ENCODE peak calls at places on chromosomes 5 and 9, in ten cellular contexts. One of them, this sample, is unnamed.

GRCh38 chr5:93151896-93152295 is 429.1 kb downstream of the NR2F1-AS1 start:
- DNase-seq in RWPE1: peak; percentile 52
- DNase-seq in AG04449: no peak
- DNase-seq in GM13976: no peak
- DNase-seq in tibial artery: no peak
- DNase-seq in endothelial cell: no peak
- DNase-seq in fibroblast of lung: no peak
- DNase-seq in HFF-Myc: no peak
- DNase-seq in B cell: no peak
- DNase-seq in epithelial cell of esophagus: peak; percentile 38
- DNase-seq in this sample: no peak

GRCh38 chr5:78016831-78017529 is 240.8 kb upstream of the TBCA start:
- DNase-seq in epithelial cell of esophagus: no peak
- DNase-seq in RWPE1: no peak
- DNase-seq in B cell: no peak
- DNase-seq in fibroblast of lung: no peak
- DNase-seq in endothelial cell: no peak
- DNase-seq in AG04449: no peak
- DNase-seq in HFF-Myc: no peak
- DNase-seq in GM13976: no peak
- DNase-seq in tibial artery: no peak
- DNase-seq in this sample: no peak

GRCh38 chr5:109880907-109881685 is 191.4 kb downstream of the MAN2A1 start:
- DNase-seq in endothelial cell: no peak
- DNase-seq in tibial artery: no peak
- DNase-seq in AG04449: no peak
- DNase-seq in epithelial cell of esophagus: no peak
- DNase-seq in GM13976: no peak
- DNase-seq in B cell: no peak
- DNase-seq in RWPE1: no peak
- DNase-seq in HFF-Myc: no peak
- DNase-seq in fibroblast of lung: peak; percentile 68
- DNase-seq in this sample: no peak

GRCh38 chr5:27465140-27465539 is 426.8 kb upstream of the CDH9 start:
- DNase-seq in epithelial cell of esophagus: no peak
- DNase-seq in tibial artery: no peak
- DNase-seq in B cell: no peak
- DNase-seq in fibroblast of lung: no peak
- DNase-seq in GM13976: no peak
- DNase-seq in HFF-Myc: no peak
- DNase-seq in RWPE1: no peak
- DNase-seq in AG04449: no peak
- DNase-seq in endothelial cell: no peak
- DNase-seq in this sample: no peak

GRCh38 chr9:91994422-91994821 is 44.4 kb upstream of the ROR2 start:
- DNase-seq in epithelial cell of esophagus: no peak
- DNase-seq in GM13976: no peak
- DNase-seq in fibroblast of lung: no peak
- DNase-seq in HFF-Myc: no peak
- DNase-seq in RWPE1: no peak
- DNase-seq in B cell: no peak
- DNase-seq in tibial artery: no peak
- DNase-seq in AG04449: no peak
- DNase-seq in endothelial cell: no peak
- DNase-seq in this sample: no peak

GRCh38 chr5:37664551-37664950 is 175.3 kb downstream of the GDNF start:
- DNase-seq in tibial artery: no peak
- DNase-seq in endothelial cell: no peak
- DNase-seq in GM13976: no peak
- DNase-seq in RWPE1: no peak
- DNase-seq in fibroblast of lung: no peak
- DNase-seq in epithelial cell of esophagus: no peak
- DNase-seq in HFF-Myc: no peak
- DNase-seq in B cell: no peak
- DNase-seq in AG04449: no peak
- DNase-seq in this sample: no peak

GRCh38 chr5:16550316-16550952 is 66.4 kb downstream of the RETREG1 start:
- DNase-seq in endothelial cell: peak; percentile 63
- DNase-seq in HFF-Myc: no peak
- DNase-seq in B cell: no peak
- DNase-seq in GM13976: peak; percentile 66
- DNase-seq in fibroblast of lung: no peak
- DNase-seq in epithelial cell of esophagus: peak; percentile 79
- DNase-seq in AG04449: no peak
- DNase-seq in tibial artery: no peak
- DNase-seq in RWPE1: peak; percentile 74
- DNase-seq in this sample: peak; percentile 67

GRCh38 chr5:54645888-54646284 is 128.3 kb downstream of the SNX18 start:
- DNase-seq in tibial artery: no peak
- DNase-seq in fibroblast of lung: no peak
- DNase-seq in endothelial cell: no peak
- DNase-seq in B cell: no peak
- DNase-seq in epithelial cell of esophagus: no peak
- DNase-seq in GM13976: no peak
- DNase-seq in HFF-Myc: no peak
- DNase-seq in RWPE1: no peak
- DNase-seq in AG04449: no peak
- DNase-seq in this sample: no peak

GRCh38 chr5:156913719-156914370 is 49.2 kb downstream of the TIMD4 start:
- DNase-seq in AG04449: no peak
- DNase-seq in fibroblast of lung: no peak
- DNase-seq in RWPE1: no peak
- DNase-seq in tibial artery: no peak
- DNase-seq in endothelial cell: no peak
- DNase-seq in GM13976: peak; percentile 53
- DNase-seq in epithelial cell of esophagus: no peak
- DNase-seq in HFF-Myc: no peak
- DNase-seq in B cell: peak; percentile 58
- DNase-seq in this sample: peak; percentile 59

GRCh38 chr9:107600060-107600573 is 110.5 kb upstream of the KLF4 start:
- DNase-seq in B cell: no peak
- DNase-seq in tibial artery: no peak
- DNase-seq in endothelial cell: no peak
- DNase-seq in HFF-Myc: no peak
- DNase-seq in GM13976: no peak
- DNase-seq in RWPE1: no peak
- DNase-seq in epithelial cell of esophagus: no peak
- DNase-seq in fibroblast of lung: peak; percentile 72
- DNase-seq in AG04449: no peak
- DNase-seq in this sample: no peak

GRCh38 chr5:191036-191948 is at the start of gene LRRC14B:
- DNase-seq in RWPE1: no peak
- DNase-seq in HFF-Myc: no peak
- DNase-seq in epithelial cell of esophagus: no peak
- DNase-seq in GM13976: no peak
- DNase-seq in B cell: peak; percentile 54
- DNase-seq in AG04449: no peak
- DNase-seq in fibroblast of lung: no peak
- DNase-seq in endothelial cell: no peak
- DNase-seq in tibial artery: peak; percentile 85
- DNase-seq in this sample: peak; percentile 70

GRCh38 chr5:68436686-68437520 is 221.3 kb downstream of the PIK3R1 start:
- DNase-seq in fibroblast of lung: peak; percentile 48
- DNase-seq in RWPE1: no peak
- DNase-seq in AG04449: peak; percentile 64
- DNase-seq in B cell: no peak
- DNase-seq in epithelial cell of esophagus: no peak
- DNase-seq in HFF-Myc: no peak
- DNase-seq in GM13976: no peak
- DNase-seq in tibial artery: no peak
- DNase-seq in endothelial cell: no peak
- DNase-seq in this sample: no peak

GRCh38 chr9:131732636-131733340 is 7.1 kb downstream of the RAPGEF1 start:
- DNase-seq in tibial artery: no peak
- DNase-seq in B cell: peak; percentile 67
- DNase-seq in RWPE1: no peak
- DNase-seq in AG04449: no peak
- DNase-seq in GM13976: peak; percentile 67
- DNase-seq in fibroblast of lung: no peak
- DNase-seq in epithelial cell of esophagus: no peak
- DNase-seq in endothelial cell: no peak
- DNase-seq in HFF-Myc: no peak
- DNase-seq in this sample: no peak

GRCh38 chr5:107313098-107313497 is 357.6 kb downstream of the EFNA5 start:
- DNase-seq in GM13976: no peak
- DNase-seq in AG04449: no peak
- DNase-seq in B cell: no peak
- DNase-seq in endothelial cell: no peak
- DNase-seq in fibroblast of lung: no peak
- DNase-seq in epithelial cell of esophagus: no peak
- DNase-seq in tibial artery: no peak
- DNase-seq in RWPE1: no peak
- DNase-seq in HFF-Myc: no peak
- DNase-seq in this sample: no peak

DNA sequence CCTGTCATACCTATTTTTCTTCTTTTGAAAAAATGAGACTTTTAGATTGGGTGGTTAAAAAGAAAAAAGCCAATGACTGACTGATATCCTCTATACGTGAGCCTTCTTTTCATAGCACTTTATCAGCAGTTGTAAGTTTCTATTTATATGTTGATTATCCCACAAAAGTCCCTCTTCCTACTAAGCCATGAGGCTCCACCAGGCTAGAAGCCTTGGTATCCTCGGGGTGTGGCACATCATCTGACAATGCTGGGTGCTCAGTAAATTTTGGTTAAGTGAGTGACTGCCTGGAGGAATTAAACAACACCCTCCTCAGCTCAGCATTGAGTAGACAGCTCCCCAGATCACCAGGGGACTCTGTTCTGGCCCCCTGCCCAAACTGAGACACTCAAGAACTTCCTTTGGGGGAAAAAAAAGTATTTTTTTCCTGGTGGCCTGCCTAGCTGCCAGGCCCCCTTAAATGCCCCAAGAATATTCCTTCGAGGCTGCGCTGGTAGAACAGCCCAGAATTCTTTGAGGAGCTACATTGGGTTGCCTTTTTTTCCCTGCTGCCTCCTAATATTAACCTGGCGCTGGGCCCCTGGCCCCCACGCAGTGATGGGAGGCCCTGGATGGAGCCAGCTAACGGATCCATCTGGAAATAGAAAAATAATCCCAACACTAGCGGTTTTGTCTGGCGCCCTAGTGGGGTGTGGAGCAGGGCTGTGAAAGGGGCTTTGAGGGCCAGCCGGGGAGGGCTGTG is 23.4 kb upstream of the COL27A1 start:
- DNase-seq in HFF-Myc: no peak
- DNase-seq in epithelial cell of esophagus: no peak
- DNase-seq in tibial artery: no peak
- DNase-seq in endothelial cell: no peak
- DNase-seq in AG04449: no peak
- DNase-seq in fibroblast of lung: no peak
- DNase-seq in RWPE1: no peak
- DNase-seq in GM13976: no peak
- DNase-seq in B cell: no peak
- DNase-seq in this sample: no peak
- TF ChIP-seq CTCF in HFF-Myc: no peak
- TF ChIP-seq CTCF in epithelial cell of esophagus: no peak
- TF ChIP-seq CTCF in tibial artery: no peak
- TF ChIP-seq CTCF in endothelial cell: no peak
- TF ChIP-seq CTCF in AG04449: no peak
- TF ChIP-seq CTCF in fibroblast of lung: no peak
- TF ChIP-seq CTCF in RWPE1: no peak
- TF ChIP-seq CTCF in GM13976: no peak
- TF ChIP-seq CTCF in B cell: no peak
- TF ChIP-seq CTCF in this sample: no peak

GRCh38 chr9:112969730-112970129 is 42.3 kb downstream of the ZNF883 start:
- DNase-seq in B cell: no peak
- DNase-seq in AG04449: no peak
- DNase-seq in epithelial cell of esophagus: no peak
- DNase-seq in tibial artery: no peak
- DNase-seq in RWPE1: no peak
- DNase-seq in fibroblast of lung: peak; percentile 2
- DNase-seq in HFF-Myc: no peak
- DNase-seq in GM13976: no peak
- DNase-seq in endothelial cell: no peak
- DNase-seq in this sample: no peak

GRCh38 chr9:112970939-112971338 is 41.1 kb downstream of the ZNF883 start:
- DNase-seq in tibial artery: no peak
- DNase-seq in RWPE1: peak; percentile 25
- DNase-seq in HFF-Myc: no peak
- DNase-seq in AG04449: no peak
- DNase-seq in epithelial cell of esophagus: no peak
- DNase-seq in endothelial cell: no peak
- DNase-seq in GM13976: no peak
- DNase-seq in fibroblast of lung: no peak
- DNase-seq in B cell: no peak
- DNase-seq in this sample: no peak

DNA sequence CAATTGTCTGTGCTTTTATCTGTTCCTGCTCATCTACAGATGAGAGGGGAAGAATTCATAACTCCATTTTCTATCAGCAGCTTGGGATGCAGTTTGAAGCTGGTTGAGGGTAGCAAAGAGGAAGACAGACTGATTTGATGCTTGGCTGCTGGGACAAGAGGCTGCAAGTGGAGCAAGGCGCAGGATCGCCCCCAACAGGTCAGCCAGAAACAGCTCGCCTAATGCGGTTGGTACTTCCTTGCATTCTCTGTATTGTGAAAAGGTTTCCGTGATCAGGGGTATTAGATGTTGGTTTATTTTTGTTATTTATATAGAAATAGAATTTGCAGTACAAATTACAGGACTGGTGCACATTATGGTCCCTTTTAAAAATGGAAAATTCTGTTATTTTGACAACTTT is 40.6 kb downstream of the ZNF883 start:
- DNase-seq in RWPE1: no peak
- DNase-seq in fibroblast of lung: no peak
- DNase-seq in epithelial cell of esophagus: peak; percentile 22
- DNase-seq in B cell: no peak
- DNase-seq in HFF-Myc: no peak
- DNase-seq in GM13976: no peak
- DNase-seq in AG04449: no peak
- DNase-seq in tibial artery: no peak
- DNase-seq in endothelial cell: peak; percentile 56
- DNase-seq in this sample: no peak
- TF ChIP-seq CTCF in RWPE1: no peak
- TF ChIP-seq CTCF in fibroblast of lung: no peak
- TF ChIP-seq CTCF in epithelial cell of esophagus: peak; percentile 26
- TF ChIP-seq CTCF in B cell: no peak
- TF ChIP-seq CTCF in HFF-Myc: peak; percentile 36
- TF ChIP-seq CTCF in GM13976: no peak
- TF ChIP-seq CTCF in AG04449: peak; percentile 22
- TF ChIP-seq CTCF in tibial artery: no peak
- TF ChIP-seq CTCF in endothelial cell: peak; percentile 32
- TF ChIP-seq CTCF in this sample: no peak

GRCh38 chr9:34684145-34684544 is 6.9 kb downstream of the CCL19 start:
- DNase-seq in B cell: no peak
- DNase-seq in epithelial cell of esophagus: no peak
- DNase-seq in AG04449: no peak
- DNase-seq in endothelial cell: no peak
- DNase-seq in tibial artery: no peak
- DNase-seq in RWPE1: no peak
- DNase-seq in fibroblast of lung: no peak
- DNase-seq in HFF-Myc: no peak
- DNase-seq in GM13976: no peak
- DNase-seq in this sample: no peak
- TF ChIP-seq CTCF in B cell: no peak
- TF ChIP-seq CTCF in epithelial cell of esophagus: no peak
- TF ChIP-seq CTCF in AG04449: no peak
- TF ChIP-seq CTCF in endothelial cell: no peak
- TF ChIP-seq CTCF in tibial artery: no peak
- TF ChIP-seq CTCF in RWPE1: no peak
- TF ChIP-seq CTCF in fibroblast of lung: no peak
- TF ChIP-seq CTCF in HFF-Myc: no peak
- TF ChIP-seq CTCF in GM13976: no peak
- TF ChIP-seq CTCF in this sample: no peak

GRCh38 chr5:95620030-95620869 is at the start of gene GPR150:
- DNase-seq in fibroblast of lung: peak; percentile 50
- DNase-seq in GM13976: peak; percentile 80
- DNase-seq in HFF-Myc: no peak
- DNase-seq in endothelial cell: peak; percentile 48
- DNase-seq in B cell: peak; percentile 82
- DNase-seq in AG04449: no peak
- DNase-seq in epithelial cell of esophagus: peak; percentile 51
- DNase-seq in RWPE1: peak; percentile 40
- DNase-seq in tibial artery: peak; percentile 76
- DNase-seq in this sample: peak; percentile 84
- TF ChIP-seq CTCF in fibroblast of lung: no peak
- TF ChIP-seq CTCF in GM13976: no peak
- TF ChIP-seq CTCF in HFF-Myc: no peak
- TF ChIP-seq CTCF in endothelial cell: no peak
- TF ChIP-seq CTCF in B cell: no peak
- TF ChIP-seq CTCF in AG04449: no peak
- TF ChIP-seq CTCF in epithelial cell of esophagus: no peak
- TF ChIP-seq CTCF in RWPE1: peak; percentile 46
- TF ChIP-seq CTCF in tibial artery: no peak
- TF ChIP-seq CTCF in this sample: no peak

This sample was measured in GM20000.